ENCODE peak calls at places on chromosome 12, in seven cellular contexts. One of them, this sample, is unnamed.
A peak's percentile ranks its signal among the peaks of the same experiment; 100 is the strongest.

GRCh38 chr12:106130474-106131113 is 8.2 kb downstream of the NUAK1 start:
- DNase-seq in tibial artery: no peak
- DNase-seq in heart left ventricle: no peak
- DNase-seq in IMR-90: no peak
- DNase-seq in A673: no peak
- DNase-seq in body of pancreas: no peak
- DNase-seq in left ventricle myocardium inferior: no peak
- DNase-seq in this sample: no peak

GRCh38 chr12:95214466-95214865 is 2.8 kb downstream of the FGD6 start:
- DNase-seq in tibial artery: no peak
- DNase-seq in heart left ventricle: no peak
- DNase-seq in IMR-90: no peak
- DNase-seq in A673: no peak
- DNase-seq in body of pancreas: peak; percentile 31
- DNase-seq in left ventricle myocardium inferior: no peak
- DNase-seq in this sample: no peak

GRCh38 chr12:66131067-66131688 is 628 bp upstream of the LLPH start:
- DNase-seq in tibial artery: no peak
- DNase-seq in heart left ventricle: no peak
- DNase-seq in IMR-90: no peak
- DNase-seq in A673: no peak
- DNase-seq in body of pancreas: no peak
- DNase-seq in left ventricle myocardium inferior: no peak
- DNase-seq in this sample: peak; percentile 11

GRCh38 chr12:127926004-127926403 is 341.0 kb upstream of the TMEM132C start:
- DNase-seq in tibial artery: no peak
- DNase-seq in heart left ventricle: no peak
- DNase-seq in IMR-90: no peak
- DNase-seq in A673: peak; percentile 18
- DNase-seq in body of pancreas: no peak
- DNase-seq in left ventricle myocardium inferior: no peak
- DNase-seq in this sample: peak; percentile 55

GRCh38 chr12:25202139-25202538 is 7.1 kb downstream of the ETFRF1 start:
- DNase-seq in tibial artery: no peak
- DNase-seq in heart left ventricle: no peak
- DNase-seq in IMR-90: no peak
- DNase-seq in A673: no peak
- DNase-seq in body of pancreas: no peak
- DNase-seq in left ventricle myocardium inferior: no peak
- DNase-seq in this sample: no peak

GRCh38 chr12:114430306-114430705 is 24.4 kb upstream of the TBX5 start:
- DNase-seq in tibial artery: no peak
- DNase-seq in heart left ventricle: no peak
- DNase-seq in IMR-90: peak; percentile 100
- DNase-seq in A673: no peak
- DNase-seq in body of pancreas: no peak
- DNase-seq in left ventricle myocardium inferior: no peak
- DNase-seq in this sample: no peak

GRCh38 chr12:26428420-26428819 is 233.0 kb downstream of the SSPN start:
- DNase-seq in tibial artery: no peak
- DNase-seq in heart left ventricle: no peak
- DNase-seq in IMR-90: peak; percentile 51
- DNase-seq in A673: no peak
- DNase-seq in body of pancreas: no peak
- DNase-seq in left ventricle myocardium inferior: no peak
- DNase-seq in this sample: no peak

GRCh38 chr12:12474931-12475485 is 87.7 kb downstream of the DUSP16 start:
- DNase-seq in tibial artery: no peak
- DNase-seq in heart left ventricle: no peak
- DNase-seq in IMR-90: peak; percentile 43
- DNase-seq in A673: no peak
- DNase-seq in body of pancreas: no peak
- DNase-seq in left ventricle myocardium inferior: no peak
- DNase-seq in this sample: no peak

GRCh38 chr12:2057793-2058408 is 5.1 kb downstream of the CACNA1C start:
- DNase-seq in tibial artery: peak; percentile 75
- DNase-seq in heart left ventricle: no peak
- DNase-seq in IMR-90: no peak
- DNase-seq in A673: peak; percentile 54
- DNase-seq in body of pancreas: no peak
- DNase-seq in left ventricle myocardium inferior: no peak
- DNase-seq in this sample: no peak

GRCh38 chr12:90172524-90172923 is 463.9 kb upstream of the ATP2B1 start:
- DNase-seq in tibial artery: no peak
- DNase-seq in heart left ventricle: no peak
- DNase-seq in IMR-90: no peak
- DNase-seq in A673: no peak
- DNase-seq in body of pancreas: no peak
- DNase-seq in left ventricle myocardium inferior: no peak
- DNase-seq in this sample: no peak

GRCh38 chr12:39173689-39174088 is 268.3 kb upstream of the CPNE8 start:
- DNase-seq in tibial artery: no peak
- DNase-seq in heart left ventricle: no peak
- DNase-seq in IMR-90: no peak
- DNase-seq in A673: no peak
- DNase-seq in body of pancreas: no peak
- DNase-seq in left ventricle myocardium inferior: no peak
- DNase-seq in this sample: no peak

GRCh38 chr12:91687052-91688017 is 458.3 kb downstream of the BTG1 start:
- DNase-seq in tibial artery: no peak
- DNase-seq in heart left ventricle: no peak
- DNase-seq in IMR-90: no peak
- DNase-seq in A673: no peak
- DNase-seq in body of pancreas: no peak
- DNase-seq in left ventricle myocardium inferior: no peak
- DNase-seq in this sample: no peak

GRCh38 chr12:42281281-42281680 is 43.2 kb upstream of the YAF2 start:
- DNase-seq in tibial artery: no peak
- DNase-seq in heart left ventricle: no peak
- DNase-seq in IMR-90: no peak
- DNase-seq in A673: no peak
- DNase-seq in body of pancreas: no peak
- DNase-seq in left ventricle myocardium inferior: no peak
- DNase-seq in this sample: no peak

GRCh38 chr12:106030210-106031175 is 108.3 kb downstream of the NUAK1 start:
- DNase-seq in tibial artery: no peak
- DNase-seq in heart left ventricle: no peak
- DNase-seq in IMR-90: peak; percentile 96
- DNase-seq in A673: no peak
- DNase-seq in body of pancreas: no peak
- DNase-seq in left ventricle myocardium inferior: no peak
- DNase-seq in this sample: peak; percentile 92

GRCh38 chr12:52900166-52900895 is 4.5 kb downstream of the KRT8 start:
- DNase-seq in tibial artery: no peak
- DNase-seq in heart left ventricle: no peak
- DNase-seq in IMR-90: no peak
- DNase-seq in A673: no peak
- DNase-seq in body of pancreas: peak; percentile 28
- DNase-seq in left ventricle myocardium inferior: no peak
- DNase-seq in this sample: no peak
- H3K4me1 ChIP-seq in tibial artery: no peaks in the 10 kb centered on the region
- H3K4me1 ChIP-seq in heart left ventricle: peaks cover 9% of the 10 kb centered on the region
- H3K4me1 ChIP-seq in IMR-90: peaks cover 8% of the 10 kb centered on the region
- H3K4me1 ChIP-seq in A673: peaks cover 7% of the 10 kb centered on the region
- H3K4me1 ChIP-seq in body of pancreas: peaks cover 77% of the 10 kb centered on the region
- H3K4me1 ChIP-seq in left ventricle myocardium inferior: peaks cover 12% of the 10 kb centered on the region
- H3K4me1 ChIP-seq in this sample: no peaks in the 10 kb centered on the region

GRCh38 chr12:49665384-49665783 is 41.8 kb downstream of the FMNL3 start:
- DNase-seq in tibial artery: no peak
- DNase-seq in heart left ventricle: no peak
- DNase-seq in IMR-90: no peak
- DNase-seq in A673: no peak
- DNase-seq in body of pancreas: no peak
- DNase-seq in left ventricle myocardium inferior: no peak
- DNase-seq in this sample: no peak

GRCh38 chr12:49662998-49663843 is 39.9 kb downstream of the PRPF40B start:
- DNase-seq in tibial artery: peak; percentile 84
- DNase-seq in heart left ventricle: peak; percentile 86
- DNase-seq in IMR-90: peak; percentile 86
- DNase-seq in A673: peak; percentile 95
- DNase-seq in body of pancreas: peak; percentile 49
- DNase-seq in left ventricle myocardium inferior: peak; percentile 80
- DNase-seq in this sample: peak; percentile 74

GRCh38 chr12:49666176-49666575 is 41.0 kb downstream of the FMNL3 start:
- DNase-seq in tibial artery: no peak
- DNase-seq in heart left ventricle: no peak
- DNase-seq in IMR-90: no peak
- DNase-seq in A673: no peak
- DNase-seq in body of pancreas: no peak
- DNase-seq in left ventricle myocardium inferior: no peak
- DNase-seq in this sample: no peak

GRCh38 chr12:49664591-49665146 is 41.3 kb downstream of the PRPF40B start:
- DNase-seq in tibial artery: no peak
- DNase-seq in heart left ventricle: no peak
- DNase-seq in IMR-90: no peak
- DNase-seq in A673: no peak
- DNase-seq in body of pancreas: no peak
- DNase-seq in left ventricle myocardium inferior: no peak
- DNase-seq in this sample: no peak

DNA sequence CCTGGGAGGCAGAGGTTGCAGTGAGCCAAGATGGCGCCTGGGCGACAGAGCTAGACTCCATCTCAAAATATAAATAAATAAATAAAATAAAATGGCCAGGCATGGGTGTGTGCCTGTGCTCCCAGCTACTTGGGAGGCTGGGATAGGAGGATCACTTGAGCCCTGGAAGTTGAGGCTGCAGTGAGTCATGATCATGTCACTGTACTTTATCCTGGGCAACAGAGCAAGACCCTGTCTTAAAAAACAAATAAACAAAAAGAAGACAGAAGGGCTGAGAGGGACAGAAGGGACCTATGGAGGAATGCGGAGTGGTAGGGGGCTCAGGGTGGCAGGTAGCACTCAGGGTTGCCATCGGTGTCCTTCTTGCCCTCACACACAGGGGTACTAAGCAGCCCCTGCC is 40.8 kb downstream of the PRPF40B start:
- DNase-seq in tibial artery: no peak
- DNase-seq in heart left ventricle: no peak
- DNase-seq in IMR-90: no peak
- DNase-seq in A673: no peak
- DNase-seq in body of pancreas: no peak
- DNase-seq in left ventricle myocardium inferior: no peak
- DNase-seq in this sample: no peak
- H3K27ac ChIP-seq in tibial artery: peak overlapping the region; percentile 69
- H3K27ac ChIP-seq in heart left ventricle: peak overlapping the region; percentile 92
- H3K27ac ChIP-seq in IMR-90: no peak overlapping the region
- H3K27ac ChIP-seq in A673: peak overlapping the region; percentile 90
- H3K27ac ChIP-seq in body of pancreas: peak overlapping the region; percentile 61
- H3K27ac ChIP-seq in left ventricle myocardium inferior: peak overlapping the region; percentile 93
- H3K27ac ChIP-seq in this sample: no peak overlapping the region

GRCh38 chr12:100382327-100382726 is 25.5 kb downstream of the SLC17A8 start:
- DNase-seq in tibial artery: no peak
- DNase-seq in heart left ventricle: no peak
- DNase-seq in IMR-90: no peak
- DNase-seq in A673: no peak
- DNase-seq in body of pancreas: no peak
- DNase-seq in left ventricle myocardium inferior: no peak
- DNase-seq in this sample: no peak

GRCh38 chr12:100381379-100381778 is 24.5 kb downstream of the SLC17A8 start:
- DNase-seq in tibial artery: no peak
- DNase-seq in heart left ventricle: no peak
- DNase-seq in IMR-90: no peak
- DNase-seq in A673: no peak
- DNase-seq in body of pancreas: no peak
- DNase-seq in left ventricle myocardium inferior: no peak
- DNase-seq in this sample: no peak

GRCh38 chr12:100388382-100388781 is 31.5 kb downstream of the SLC17A8 start:
- DNase-seq in tibial artery: no peak
- DNase-seq in heart left ventricle: no peak
- DNase-seq in IMR-90: no peak
- DNase-seq in A673: no peak
- DNase-seq in body of pancreas: no peak
- DNase-seq in left ventricle myocardium inferior: no peak
- DNase-seq in this sample: no peak

GRCh38 chr12:100384549-100384916 is 27.7 kb downstream of the SLC17A8 start:
- DNase-seq in tibial artery: no peak
- DNase-seq in heart left ventricle: no peak
- DNase-seq in IMR-90: no peak
- DNase-seq in A673: no peak
- DNase-seq in body of pancreas: no peak
- DNase-seq in left ventricle myocardium inferior: no peak
- DNase-seq in this sample: no peak

GRCh38 chr12:100383586-100384548 is 27.0 kb downstream of the SLC17A8 start:
- DNase-seq in tibial artery: no peak
- DNase-seq in heart left ventricle: no peak
- DNase-seq in IMR-90: no peak
- DNase-seq in A673: no peak
- DNase-seq in body of pancreas: no peak
- DNase-seq in left ventricle myocardium inferior: no peak
- DNase-seq in this sample: no peak
- H3K4me1 ChIP-seq in tibial artery: no peaks in the 10 kb centered on the region
- H3K4me1 ChIP-seq in heart left ventricle: no peaks in the 10 kb centered on the region
- H3K4me1 ChIP-seq in IMR-90: no peaks in the 10 kb centered on the region
- H3K4me1 ChIP-seq in A673: no peaks in the 10 kb centered on the region
- H3K4me1 ChIP-seq in body of pancreas: no peaks in the 10 kb centered on the region
- H3K4me1 ChIP-seq in left ventricle myocardium inferior: no peaks in the 10 kb centered on the region
- H3K4me1 ChIP-seq in this sample: no peaks in the 10 kb centered on the region

GRCh38 chr12:14395059-14395778 is 29.7 kb downstream of the ATF7IP start:
- DNase-seq in tibial artery: no peak
- DNase-seq in heart left ventricle: no peak
- DNase-seq in IMR-90: no peak
- DNase-seq in A673: no peak
- DNase-seq in body of pancreas: no peak
- DNase-seq in left ventricle myocardium inferior: no peak
- DNase-seq in this sample: no peak
- H3K27ac ChIP-seq in tibial artery: peak overlapping the region; percentile 70
- H3K27ac ChIP-seq in heart left ventricle: peak overlapping the region; percentile 66
- H3K27ac ChIP-seq in IMR-90: no peak overlapping the region
- H3K27ac ChIP-seq in A673: peak overlapping the region; percentile 81
- H3K27ac ChIP-seq in body of pancreas: peak overlapping the region; percentile 72
- H3K27ac ChIP-seq in left ventricle myocardium inferior: peak overlapping the region; percentile 68
- H3K27ac ChIP-seq in this sample: no peak overlapping the region

This sample was measured in SJSA1.